ENCODE peak calls at places on chromosomes 1 and 21, in six cellular contexts. B is NCI-H1092, J is smooth muscle cell of the brain vasculature, R is ureter, W is IMR-90, D is dermis blood vessel endothelial cell. O is an unnamed sample.

GRCh38 chr1:15046487-15047165 is 106.9 kb upstream of the TMEM51 start:
- DNase-seq in B (peak; percentile 52), J (peak; percentile 53), R (peak; percentile 80), W (peak; percentile 81), D (peak; percentile 87), O (peak; percentile 59)

GRCh38 chr1:245785433-245785832 is 630.6 kb downstream of the KIF26B start:
- DNase-seq in B (no peak), J (no peak), R (no peak), W (no peak), D (no peak), O (no peak)

GRCh38 chr1:248596615-248597014 is 885 bp downstream of the OR2T10 start:
- DNase-seq in B (no peak), J (no peak), R (no peak), W (no peak), D (no peak), O (no peak)

GRCh38 chr1:77031101-77031662 is 163.9 kb downstream of the ST6GALNAC5 start:
- DNase-seq in B (peak; percentile 84), J (no peak), R (no peak), W (peak; percentile 73), D (no peak), O (peak; percentile 1)

GRCh38 chr1:180528868-180529470 is 26.6 kb upstream of the ACBD6 start:
- DNase-seq in B (no peak), J (no peak), R (no peak), W (no peak), D (no peak), O (no peak)

GRCh38 chr1:17744666-17745563 is 10.2 kb upstream of the ACTL8 start:
- DNase-seq in B (no peak), J (no peak), R (no peak), W (no peak), D (no peak), O (no peak)

GRCh38 chr1:234851450-234852438 is 241.8 kb upstream of the IRF2BP2 start:
- DNase-seq in B (no peak), J (no peak), R (no peak), W (peak; percentile 55), D (peak; percentile 44), O (peak; percentile 52)

GRCh38 chr1:209063816-209064664 is 519.5 kb upstream of the CAMK1G start:
- DNase-seq in B (no peak), J (no peak), R (no peak), W (no peak), D (no peak), O (no peak)

GRCh38 chr1:13617773-13618172 is 34.1 kb downstream of the PDPN start:
- DNase-seq in B (no peak), J (no peak), R (no peak), W (no peak), D (no peak), O (no peak)

GRCh38 chr1:41632788-41633575 is 148.5 kb upstream of the EDN2 start:
- DNase-seq in B (no peak), J (no peak), R (no peak), W (no peak), D (no peak), O (no peak)

GRCh38 chr1:156884560-156884959 is 9.0 kb upstream of the PEAR1 start:
- DNase-seq in B (no peak), J (no peak), R (no peak), W (no peak), D (no peak), O (no peak)

GRCh38 chr1:154759196-154759595 is 110.9 kb downstream of the KCNN3 start:
- DNase-seq in B (no peak), J (no peak), R (no peak), W (no peak), D (peak; percentile 26), O (no peak)

GRCh38 chr1:45329445-45329844 is 2.8 kb downstream of the HPDL start:
- DNase-seq in B (no peak), J (no peak), R (no peak), W (no peak), D (no peak), O (no peak)

GRCh38 chr1:205812271-205812877 is 624 bp downstream of the SLC41A1 start:
- DNase-seq in B (no peak), J (no peak), R (no peak), W (peak; percentile 13), D (peak; percentile 39), O (peak; percentile 47)

GRCh38 chr21:45289655-45290515 is 2.2 kb upstream of the POFUT2 start:
- DNase-seq in B (no peak), J (no peak), R (peak; percentile 37), W (peak; percentile 48), D (peak; percentile 50), O (no peak)